ENCODE peak calls at places on chromosome 3, in nine cellular contexts. One of them, this sample, is unnamed.
A peak's percentile ranks its signal among the peaks of the same experiment; 100 is the strongest.

GRCh38 chr3:52233968-52234367 is 5.0 kb downstream of the TWF2 start:
- DNase-seq in ascending aorta: no peak
- DNase-seq in body of pancreas: no peak
- DNase-seq in ovary: peak; percentile 27
- DNase-seq in neuronal stem cell: no peak
- DNase-seq in CD4-positive, CD25-positive, alpha-beta regulatory T cell: no peak
- DNase-seq in cardiac muscle cell: no peak
- DNase-seq in GM23248: no peak
- DNase-seq in thoracic aorta: no peak
- DNase-seq in this sample: no peak

GRCh38 chr3:197427013-197427412 is 128.6 kb upstream of the DLG1 start:
- DNase-seq in ascending aorta: no peak
- DNase-seq in body of pancreas: no peak
- DNase-seq in ovary: no peak
- DNase-seq in neuronal stem cell: no peak
- DNase-seq in CD4-positive, CD25-positive, alpha-beta regulatory T cell: no peak
- DNase-seq in cardiac muscle cell: no peak
- DNase-seq in GM23248: no peak
- DNase-seq in thoracic aorta: no peak
- DNase-seq in this sample: no peak

GRCh38 chr3:55978953-55979352 is 489.3 kb downstream of the ERC2 start:
- DNase-seq in ascending aorta: no peak
- DNase-seq in body of pancreas: no peak
- DNase-seq in ovary: no peak
- DNase-seq in neuronal stem cell: no peak
- DNase-seq in CD4-positive, CD25-positive, alpha-beta regulatory T cell: no peak
- DNase-seq in cardiac muscle cell: no peak
- DNase-seq in GM23248: no peak
- DNase-seq in thoracic aorta: no peak
- DNase-seq in this sample: no peak

GRCh38 chr3:184459355-184459754 is 79.5 kb downstream of the CHRD start:
- DNase-seq in ascending aorta: no peak
- DNase-seq in body of pancreas: no peak
- DNase-seq in ovary: no peak
- DNase-seq in neuronal stem cell: no peak
- DNase-seq in CD4-positive, CD25-positive, alpha-beta regulatory T cell: no peak
- DNase-seq in cardiac muscle cell: no peak
- DNase-seq in GM23248: peak; percentile 85
- DNase-seq in thoracic aorta: no peak
- DNase-seq in this sample: no peak

GRCh38 chr3:55511895-55512585 is 24.9 kb upstream of the WNT5A start:
- DNase-seq in ascending aorta: no peak
- DNase-seq in body of pancreas: no peak
- DNase-seq in ovary: no peak
- DNase-seq in neuronal stem cell: no peak
- DNase-seq in CD4-positive, CD25-positive, alpha-beta regulatory T cell: no peak
- DNase-seq in cardiac muscle cell: no peak
- DNase-seq in GM23248: peak; percentile 90
- DNase-seq in thoracic aorta: no peak
- DNase-seq in this sample: no peak

GRCh38 chr3:149388001-149388435 is 10.6 kb upstream of the TM4SF1 start:
- DNase-seq in ascending aorta: no peak
- DNase-seq in body of pancreas: no peak
- DNase-seq in ovary: no peak
- DNase-seq in neuronal stem cell: no peak
- DNase-seq in CD4-positive, CD25-positive, alpha-beta regulatory T cell: no peak
- DNase-seq in cardiac muscle cell: no peak
- DNase-seq in GM23248: peak; percentile 90
- DNase-seq in thoracic aorta: no peak
- DNase-seq in this sample: no peak

GRCh38 chr3:97111237-97111636 is 296.8 kb downstream of the EPHA6 start:
- DNase-seq in ascending aorta: no peak
- DNase-seq in body of pancreas: no peak
- DNase-seq in ovary: no peak
- DNase-seq in neuronal stem cell: no peak
- DNase-seq in CD4-positive, CD25-positive, alpha-beta regulatory T cell: no peak
- DNase-seq in cardiac muscle cell: no peak
- DNase-seq in GM23248: no peak
- DNase-seq in thoracic aorta: no peak
- DNase-seq in this sample: no peak

GRCh38 chr3:169286214-169286613 is 377.3 kb downstream of the MECOM start:
- DNase-seq in ascending aorta: no peak
- DNase-seq in body of pancreas: no peak
- DNase-seq in ovary: no peak
- DNase-seq in neuronal stem cell: no peak
- DNase-seq in CD4-positive, CD25-positive, alpha-beta regulatory T cell: no peak
- DNase-seq in cardiac muscle cell: no peak
- DNase-seq in GM23248: no peak
- DNase-seq in thoracic aorta: no peak
- DNase-seq in this sample: no peak

GRCh38 chr3:148791955-148792354 is 35.7 kb upstream of the CPB1 start:
- DNase-seq in ascending aorta: no peak
- DNase-seq in body of pancreas: no peak
- DNase-seq in ovary: no peak
- DNase-seq in neuronal stem cell: no peak
- DNase-seq in CD4-positive, CD25-positive, alpha-beta regulatory T cell: no peak
- DNase-seq in cardiac muscle cell: no peak
- DNase-seq in GM23248: no peak
- DNase-seq in thoracic aorta: no peak
- DNase-seq in this sample: no peak

GRCh38 chr3:28050895-28051294 is 190.5 kb upstream of the CMC1 start:
- DNase-seq in ascending aorta: no peak
- DNase-seq in body of pancreas: no peak
- DNase-seq in ovary: no peak
- DNase-seq in neuronal stem cell: no peak
- DNase-seq in CD4-positive, CD25-positive, alpha-beta regulatory T cell: peak; percentile 6
- DNase-seq in cardiac muscle cell: no peak
- DNase-seq in GM23248: peak; percentile 85
- DNase-seq in thoracic aorta: no peak
- DNase-seq in this sample: no peak

GRCh38 chr3:102113421-102114041 is 264.2 kb downstream of the NFKBIZ start:
- DNase-seq in ascending aorta: no peak
- DNase-seq in body of pancreas: peak; percentile 30
- DNase-seq in ovary: no peak
- DNase-seq in neuronal stem cell: no peak
- DNase-seq in CD4-positive, CD25-positive, alpha-beta regulatory T cell: no peak
- DNase-seq in cardiac muscle cell: no peak
- DNase-seq in GM23248: no peak
- DNase-seq in thoracic aorta: no peak
- DNase-seq in this sample: no peak

GRCh38 chr3:167876603-167877325 is 141.2 kb downstream of the SERPINI1 start:
- DNase-seq in ascending aorta: no peak
- DNase-seq in body of pancreas: no peak
- DNase-seq in ovary: no peak
- DNase-seq in neuronal stem cell: no peak
- DNase-seq in CD4-positive, CD25-positive, alpha-beta regulatory T cell: no peak
- DNase-seq in cardiac muscle cell: no peak
- DNase-seq in GM23248: peak; percentile 80
- DNase-seq in thoracic aorta: no peak
- DNase-seq in this sample: no peak

GRCh38 chr3:152554980-152555379 is 280.0 kb upstream of the P2RY1 start:
- DNase-seq in ascending aorta: peak; percentile 72
- DNase-seq in body of pancreas: no peak
- DNase-seq in ovary: no peak
- DNase-seq in neuronal stem cell: no peak
- DNase-seq in CD4-positive, CD25-positive, alpha-beta regulatory T cell: no peak
- DNase-seq in cardiac muscle cell: no peak
- DNase-seq in GM23248: peak; percentile 73
- DNase-seq in thoracic aorta: no peak
- DNase-seq in this sample: no peak

GRCh38 chr3:122679467-122680291 is 960 bp upstream of the PARP14 start:
- DNase-seq in ascending aorta: peak; percentile 65
- DNase-seq in body of pancreas: peak; percentile 34
- DNase-seq in ovary: peak; percentile 45
- DNase-seq in neuronal stem cell: no peak
- DNase-seq in CD4-positive, CD25-positive, alpha-beta regulatory T cell: no peak
- DNase-seq in cardiac muscle cell: no peak
- DNase-seq in GM23248: peak; percentile 54
- DNase-seq in thoracic aorta: no peak
- DNase-seq in this sample: no peak

DNA sequence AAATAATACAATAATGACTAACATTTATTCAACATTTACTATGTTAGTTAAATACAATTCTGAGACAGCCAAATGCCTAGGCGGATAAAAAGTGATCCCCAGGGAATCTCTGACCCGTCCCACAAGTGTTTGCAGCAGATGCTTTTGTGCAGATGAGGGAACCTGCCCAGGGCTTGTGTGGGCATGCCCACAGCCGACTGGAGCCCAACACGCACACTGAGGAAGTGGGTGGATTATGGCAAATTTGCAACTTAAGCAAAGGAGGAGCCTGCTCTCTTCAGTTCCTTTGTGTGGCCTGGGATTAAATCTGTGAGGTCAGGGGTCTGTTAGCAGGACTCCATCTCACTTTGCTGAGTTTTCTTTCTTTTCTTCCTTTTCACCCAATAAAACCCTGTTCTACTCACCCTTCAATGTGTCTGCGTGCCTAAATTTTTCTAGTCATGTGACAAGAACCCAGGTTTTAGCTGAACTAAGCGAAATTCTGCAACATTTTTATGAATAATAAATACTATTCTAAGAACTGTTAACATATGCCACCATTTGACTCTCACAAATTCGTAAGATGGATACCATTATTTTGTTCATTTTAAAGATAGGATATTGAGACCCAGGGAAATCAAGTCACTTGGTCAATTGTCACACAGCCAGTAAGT is 13.9 kb upstream of the RTP1 start:
- DNase-seq in ascending aorta: no peak
- DNase-seq in body of pancreas: no peak
- DNase-seq in ovary: no peak
- DNase-seq in neuronal stem cell: no peak
- DNase-seq in CD4-positive, CD25-positive, alpha-beta regulatory T cell: no peak
- DNase-seq in cardiac muscle cell: no peak
- DNase-seq in GM23248: peak; percentile 74
- DNase-seq in thoracic aorta: no peak
- DNase-seq in this sample: no peak
- H3K4me1 ChIP-seq in ascending aorta: peaks cover 31% of the 10 kb centered on the region
- H3K4me1 ChIP-seq in body of pancreas: no peaks in the 10 kb centered on the region
- H3K4me1 ChIP-seq in ovary: peaks cover 5% of the 10 kb centered on the region
- H3K4me1 ChIP-seq in neuronal stem cell: peaks cover 4% of the 10 kb centered on the region
- H3K4me1 ChIP-seq in CD4-positive, CD25-positive, alpha-beta regulatory T cell: no peaks in the 10 kb centered on the region
- H3K4me1 ChIP-seq in cardiac muscle cell: peaks cover 21% of the 10 kb centered on the region
- H3K4me1 ChIP-seq in GM23248: peaks cover 30% of the 10 kb centered on the region
- H3K4me1 ChIP-seq in thoracic aorta: peaks cover 45% of the 10 kb centered on the region
- H3K4me1 ChIP-seq in this sample: no peaks in the 10 kb centered on the region

GRCh38 chr3:129687586-129688125 is 81.2 kb upstream of the PLXND1 start:
- DNase-seq in ascending aorta: no peak
- DNase-seq in body of pancreas: no peak
- DNase-seq in ovary: no peak
- DNase-seq in neuronal stem cell: no peak
- DNase-seq in CD4-positive, CD25-positive, alpha-beta regulatory T cell: no peak
- DNase-seq in cardiac muscle cell: no peak
- DNase-seq in GM23248: peak; percentile 6
- DNase-seq in thoracic aorta: no peak
- DNase-seq in this sample: no peak
- H3K4me3 ChIP-seq in ascending aorta: no peak overlapping the region
- H3K4me3 ChIP-seq in body of pancreas: no peak overlapping the region
- H3K4me3 ChIP-seq in ovary: no peak overlapping the region
- H3K4me3 ChIP-seq in neuronal stem cell: no peak overlapping the region
- H3K4me3 ChIP-seq in CD4-positive, CD25-positive, alpha-beta regulatory T cell: no peak overlapping the region
- H3K4me3 ChIP-seq in cardiac muscle cell: no peak overlapping the region
- H3K4me3 ChIP-seq in GM23248: peak overlapping the region; percentile 75
- H3K4me3 ChIP-seq in thoracic aorta: no peak overlapping the region
- H3K4me3 ChIP-seq in this sample: no peak overlapping the region

DNA sequence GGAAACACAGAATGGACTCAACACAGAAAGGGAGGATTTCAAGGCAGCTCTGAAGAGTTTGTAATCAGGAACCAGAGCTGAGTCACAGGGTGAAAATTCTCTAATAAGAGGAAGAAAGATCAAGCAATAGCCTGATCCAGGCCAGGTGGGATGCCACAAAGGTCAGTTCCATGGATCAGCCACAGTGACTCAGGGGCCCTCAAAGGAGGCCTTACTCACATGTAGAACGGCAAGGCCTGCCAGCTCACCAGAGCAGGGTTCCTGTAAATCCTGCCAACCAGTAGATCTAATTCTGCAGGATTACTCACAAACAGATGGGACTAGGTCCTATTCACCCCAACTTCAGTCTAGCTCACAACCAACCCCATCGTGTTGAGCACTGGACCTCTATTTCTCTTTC is 78.3 kb upstream of the PPP2R3A start:
- DNase-seq in ascending aorta: no peak
- DNase-seq in body of pancreas: no peak
- DNase-seq in ovary: no peak
- DNase-seq in neuronal stem cell: no peak
- DNase-seq in CD4-positive, CD25-positive, alpha-beta regulatory T cell: no peak
- DNase-seq in cardiac muscle cell: no peak
- DNase-seq in GM23248: peak; percentile 87
- DNase-seq in thoracic aorta: no peak
- DNase-seq in this sample: no peak
- H3K9me3 ChIP-seq in ascending aorta: no peaks in the 10 kb centered on the region
- H3K9me3 ChIP-seq in body of pancreas: no peaks in the 10 kb centered on the region
- H3K9me3 ChIP-seq in ovary: no peaks in the 10 kb centered on the region
- H3K9me3 ChIP-seq in neuronal stem cell: no peaks in the 10 kb centered on the region
- H3K9me3 ChIP-seq in CD4-positive, CD25-positive, alpha-beta regulatory T cell: no peaks in the 10 kb centered on the region
- H3K9me3 ChIP-seq in cardiac muscle cell: no peaks in the 10 kb centered on the region
- H3K9me3 ChIP-seq in GM23248: no peaks in the 10 kb centered on the region
- H3K9me3 ChIP-seq in thoracic aorta: no peaks in the 10 kb centered on the region
- H3K9me3 ChIP-seq in this sample: no peaks in the 10 kb centered on the region

GRCh38 chr3:63950698-63951097 is 38.5 kb upstream of the SCAANT1 start:
- DNase-seq in ascending aorta: no peak
- DNase-seq in body of pancreas: no peak
- DNase-seq in ovary: no peak
- DNase-seq in neuronal stem cell: no peak
- DNase-seq in CD4-positive, CD25-positive, alpha-beta regulatory T cell: no peak
- DNase-seq in cardiac muscle cell: no peak
- DNase-seq in GM23248: no peak
- DNase-seq in thoracic aorta: no peak
- DNase-seq in this sample: no peak

GRCh38 chr3:63946753-63947152 is 34.6 kb upstream of the SCAANT1 start:
- DNase-seq in ascending aorta: no peak
- DNase-seq in body of pancreas: peak; percentile 79
- DNase-seq in ovary: no peak
- DNase-seq in neuronal stem cell: no peak
- DNase-seq in CD4-positive, CD25-positive, alpha-beta regulatory T cell: no peak
- DNase-seq in cardiac muscle cell: no peak
- DNase-seq in GM23248: no peak
- DNase-seq in thoracic aorta: no peak
- DNase-seq in this sample: no peak

GRCh38 chr3:63945558-63946096 is 33.4 kb upstream of the SCAANT1 start:
- DNase-seq in ascending aorta: no peak
- DNase-seq in body of pancreas: peak; percentile 80
- DNase-seq in ovary: no peak
- DNase-seq in neuronal stem cell: no peak
- DNase-seq in CD4-positive, CD25-positive, alpha-beta regulatory T cell: no peak
- DNase-seq in cardiac muscle cell: no peak
- DNase-seq in GM23248: no peak
- DNase-seq in thoracic aorta: no peak
- DNase-seq in this sample: no peak

GRCh38 chr3:63948995-63949394 is 36.8 kb upstream of the SCAANT1 start:
- DNase-seq in ascending aorta: no peak
- DNase-seq in body of pancreas: no peak
- DNase-seq in ovary: no peak
- DNase-seq in neuronal stem cell: no peak
- DNase-seq in CD4-positive, CD25-positive, alpha-beta regulatory T cell: no peak
- DNase-seq in cardiac muscle cell: no peak
- DNase-seq in GM23248: peak; percentile 83
- DNase-seq in thoracic aorta: no peak
- DNase-seq in this sample: no peak

DNA sequence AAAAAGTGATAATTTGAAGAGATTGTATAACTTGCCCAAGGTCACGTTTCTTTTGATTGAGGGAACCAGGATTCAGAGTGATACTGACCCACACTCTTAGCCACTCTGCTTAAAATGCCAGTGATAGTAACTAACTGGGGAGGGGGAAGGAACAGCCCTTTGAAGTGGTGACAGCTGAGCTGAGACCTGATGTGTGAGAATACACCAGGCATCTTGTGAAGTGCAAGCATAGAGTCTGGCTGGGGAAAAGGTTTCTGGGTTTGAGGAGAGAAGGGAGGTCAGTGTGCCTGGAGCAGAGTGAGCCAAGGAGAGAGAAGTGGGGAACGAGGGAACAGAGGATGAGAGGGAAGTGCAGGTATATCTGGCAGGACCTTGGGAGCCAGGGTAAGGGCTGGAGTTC is 35.4 kb upstream of the SCAANT1 start:
- DNase-seq in ascending aorta: no peak
- DNase-seq in body of pancreas: no peak
- DNase-seq in ovary: no peak
- DNase-seq in neuronal stem cell: no peak
- DNase-seq in CD4-positive, CD25-positive, alpha-beta regulatory T cell: no peak
- DNase-seq in cardiac muscle cell: peak; percentile 60
- DNase-seq in GM23248: no peak
- DNase-seq in thoracic aorta: no peak
- DNase-seq in this sample: no peak
- H3K4me1 ChIP-seq in ascending aorta: no peaks in the 10 kb centered on the region
- H3K4me1 ChIP-seq in body of pancreas: peaks cover 91% of the 10 kb centered on the region
- H3K4me1 ChIP-seq in ovary: peaks cover 7% of the 10 kb centered on the region
- H3K4me1 ChIP-seq in neuronal stem cell: peaks cover 3% of the 10 kb centered on the region
- H3K4me1 ChIP-seq in CD4-positive, CD25-positive, alpha-beta regulatory T cell: peaks cover 24% of the 10 kb centered on the region
- H3K4me1 ChIP-seq in cardiac muscle cell: peaks cover 42% of the 10 kb centered on the region
- H3K4me1 ChIP-seq in GM23248: peaks cover 43% of the 10 kb centered on the region
- H3K4me1 ChIP-seq in thoracic aorta: peaks cover 20% of the 10 kb centered on the region
- H3K4me1 ChIP-seq in this sample: peaks cover 24% of the 10 kb centered on the region

This sample was measured in naive thymus-derived CD4-positive, alpha-beta T cell.